ENCODE peak calls at places on chromosomes 3 and 15, in ten cellular contexts. One of them, this sample, is unnamed.

GRCh38 chr15:80776420-80777045 is 2.6 kb upstream of the CEMIP start:
- DNase-seq in body of pancreas: peak
- DNase-seq in lower lobe of right lung: peak
- DNase-seq in AG04450: peak
- DNase-seq in endodermal cell: peak
- DNase-seq in right lobe of liver: peak
- DNase-seq in PC-3: peak
- DNase-seq in IMR-90: peak
- DNase-seq in neural progenitor cell: peak
- DNase-seq in A549: peak
- DNase-seq in this sample: peak

GRCh38 chr3:38827791-38828190 is 11.8 kb upstream of the SCN10A start:
- DNase-seq in body of pancreas: no peak
- DNase-seq in lower lobe of right lung: no peak
- DNase-seq in AG04450: no peak
- DNase-seq in endodermal cell: no peak
- DNase-seq in right lobe of liver: no peak
- DNase-seq in PC-3: no peak
- DNase-seq in IMR-90: no peak
- DNase-seq in neural progenitor cell: no peak
- DNase-seq in A549: no peak
- DNase-seq in this sample: no peak

GRCh38 chr3:23816721-23817120 is 11.0 kb downstream of the UBE2E1 start:
- DNase-seq in body of pancreas: no peak
- DNase-seq in lower lobe of right lung: no peak
- DNase-seq in AG04450: no peak
- DNase-seq in endodermal cell: no peak
- DNase-seq in right lobe of liver: no peak
- DNase-seq in PC-3: no peak
- DNase-seq in IMR-90: no peak
- DNase-seq in neural progenitor cell: no peak
- DNase-seq in A549: no peak
- DNase-seq in this sample: no peak

GRCh38 chr15:90638241-90638691 is 78.9 kb upstream of the BLM start:
- DNase-seq in body of pancreas: no peak
- DNase-seq in lower lobe of right lung: peak
- DNase-seq in AG04450: no peak
- DNase-seq in endodermal cell: no peak
- DNase-seq in right lobe of liver: no peak
- DNase-seq in PC-3: no peak
- DNase-seq in IMR-90: no peak
- DNase-seq in neural progenitor cell: peak
- DNase-seq in A549: no peak
- DNase-seq in this sample: no peak

GRCh38 chr3:122077293-122078234 is 22.4 kb downstream of the CD86 start:
- DNase-seq in body of pancreas: no peak
- DNase-seq in lower lobe of right lung: no peak
- DNase-seq in AG04450: no peak
- DNase-seq in endodermal cell: no peak
- DNase-seq in right lobe of liver: no peak
- DNase-seq in PC-3: no peak
- DNase-seq in IMR-90: no peak
- DNase-seq in neural progenitor cell: no peak
- DNase-seq in A549: no peak
- DNase-seq in this sample: no peak

GRCh38 chr3:194138098-194138474 is 2.1 kb downstream of the HES1 start:
- DNase-seq in body of pancreas: no peak
- DNase-seq in lower lobe of right lung: no peak
- DNase-seq in AG04450: no peak
- DNase-seq in endodermal cell: peak
- DNase-seq in right lobe of liver: no peak
- DNase-seq in PC-3: no peak
- DNase-seq in IMR-90: no peak
- DNase-seq in neural progenitor cell: no peak
- DNase-seq in A549: no peak
- DNase-seq in this sample: no peak

GRCh38 chr3:141746962-141747361 is 8.9 kb downstream of the RNF7 start:
- DNase-seq in body of pancreas: no peak
- DNase-seq in lower lobe of right lung: no peak
- DNase-seq in AG04450: no peak
- DNase-seq in endodermal cell: no peak
- DNase-seq in right lobe of liver: no peak
- DNase-seq in PC-3: no peak
- DNase-seq in IMR-90: no peak
- DNase-seq in neural progenitor cell: no peak
- DNase-seq in A549: no peak
- DNase-seq in this sample: no peak

GRCh38 chr3:195015021-195015420 is 255.9 kb downstream of the XXYLT1 start:
- DNase-seq in body of pancreas: no peak
- DNase-seq in lower lobe of right lung: no peak
- DNase-seq in AG04450: no peak
- DNase-seq in endodermal cell: no peak
- DNase-seq in right lobe of liver: no peak
- DNase-seq in PC-3: no peak
- DNase-seq in IMR-90: no peak
- DNase-seq in neural progenitor cell: no peak
- DNase-seq in A549: no peak
- DNase-seq in this sample: no peak

GRCh38 chr15:73873889-73874511 is 636 bp downstream of the TBC1D21 start:
- DNase-seq in body of pancreas: peak
- DNase-seq in lower lobe of right lung: no peak
- DNase-seq in AG04450: peak
- DNase-seq in endodermal cell: peak
- DNase-seq in right lobe of liver: no peak
- DNase-seq in PC-3: peak
- DNase-seq in IMR-90: peak
- DNase-seq in neural progenitor cell: peak
- DNase-seq in A549: peak
- DNase-seq in this sample: peak

GRCh38 chr3:53834429-53835095 is 11.7 kb downstream of the CHDH start:
- DNase-seq in body of pancreas: no peak
- DNase-seq in lower lobe of right lung: no peak
- DNase-seq in AG04450: no peak
- DNase-seq in endodermal cell: no peak
- DNase-seq in right lobe of liver: no peak
- DNase-seq in PC-3: no peak
- DNase-seq in IMR-90: no peak
- DNase-seq in neural progenitor cell: no peak
- DNase-seq in A549: no peak
- DNase-seq in this sample: no peak

GRCh38 chr15:63970723-63971426 is 75.4 kb downstream of the DAPK2 start:
- DNase-seq in body of pancreas: no peak
- DNase-seq in lower lobe of right lung: no peak
- DNase-seq in AG04450: no peak
- DNase-seq in endodermal cell: peak
- DNase-seq in right lobe of liver: no peak
- DNase-seq in PC-3: no peak
- DNase-seq in IMR-90: no peak
- DNase-seq in neural progenitor cell: no peak
- DNase-seq in A549: no peak
- DNase-seq in this sample: no peak

GRCh38 chr15:99485153-99485947 is 80.4 kb upstream of the MEF2A start:
- DNase-seq in body of pancreas: no peak
- DNase-seq in lower lobe of right lung: no peak
- DNase-seq in AG04450: no peak
- DNase-seq in endodermal cell: peak
- DNase-seq in right lobe of liver: no peak
- DNase-seq in PC-3: no peak
- DNase-seq in IMR-90: no peak
- DNase-seq in neural progenitor cell: no peak
- DNase-seq in A549: no peak
- DNase-seq in this sample: no peak

GRCh38 chr15:68228971-68229385 is 550 bp downstream of the CLN6 start:
- DNase-seq in body of pancreas: no peak
- DNase-seq in lower lobe of right lung: peak
- DNase-seq in AG04450: no peak
- DNase-seq in endodermal cell: peak
- DNase-seq in right lobe of liver: no peak
- DNase-seq in PC-3: no peak
- DNase-seq in IMR-90: peak
- DNase-seq in neural progenitor cell: no peak
- DNase-seq in A549: no peak
- DNase-seq in this sample: no peak

GRCh38 chr3:128313181-128313725 is 153.4 kb downstream of the DNAJB8 start:
- DNase-seq in body of pancreas: no peak
- DNase-seq in lower lobe of right lung: no peak
- DNase-seq in AG04450: no peak
- DNase-seq in endodermal cell: peak
- DNase-seq in right lobe of liver: no peak
- DNase-seq in PC-3: no peak
- DNase-seq in IMR-90: no peak
- DNase-seq in neural progenitor cell: no peak
- DNase-seq in A549: no peak
- DNase-seq in this sample: peak

DNA sequence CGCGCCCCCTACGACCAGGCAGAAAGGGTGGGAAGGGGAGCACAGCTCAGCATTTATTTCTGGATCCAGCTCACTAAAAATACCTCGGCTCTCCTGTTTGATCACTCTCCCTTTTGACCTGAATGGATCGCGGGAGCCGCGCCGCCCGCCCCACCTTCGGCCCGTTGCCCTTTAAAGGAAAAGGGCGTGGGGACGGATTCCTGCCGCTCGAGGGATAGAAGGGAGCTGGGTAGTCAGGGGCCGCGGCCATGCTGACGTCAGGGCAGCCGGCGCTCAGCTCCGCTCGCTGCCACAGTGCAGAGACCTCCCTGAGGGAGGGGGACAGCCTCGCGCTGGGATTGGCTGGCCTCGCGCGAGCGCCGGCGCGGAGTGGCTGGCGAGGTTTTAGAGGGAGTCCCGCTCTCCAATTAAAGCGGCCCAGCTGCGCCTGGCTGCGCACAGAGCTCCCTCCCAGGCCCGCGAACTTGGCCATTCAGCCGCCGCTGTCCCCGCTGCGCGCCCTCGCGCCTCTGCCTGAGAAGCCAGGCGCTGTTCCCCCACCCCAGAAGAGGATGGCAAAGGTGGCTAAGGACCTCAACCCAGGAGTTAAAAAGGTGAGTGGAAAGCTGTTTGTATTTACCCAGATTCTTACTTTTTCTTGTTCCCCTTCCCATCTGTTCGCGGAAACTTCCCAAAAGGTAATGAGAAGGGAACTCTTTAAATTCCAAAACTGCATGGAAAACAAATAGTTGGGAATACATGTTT is at the start of gene LMCD1:
- DNase-seq in body of pancreas: peak
- DNase-seq in lower lobe of right lung: peak
- DNase-seq in AG04450: peak
- DNase-seq in endodermal cell: peak
- DNase-seq in right lobe of liver: peak
- DNase-seq in PC-3: peak
- DNase-seq in IMR-90: peak
- DNase-seq in neural progenitor cell: peak
- DNase-seq in A549: peak
- DNase-seq in this sample: peak
- H3K4me3 ChIP-seq in body of pancreas: no peak
- H3K4me3 ChIP-seq in lower lobe of right lung: peak
- H3K4me3 ChIP-seq in AG04450: peak
- H3K4me3 ChIP-seq in endodermal cell: peak
- H3K4me3 ChIP-seq in right lobe of liver: peak
- H3K4me3 ChIP-seq in PC-3: peak
- H3K4me3 ChIP-seq in IMR-90: peak
- H3K4me3 ChIP-seq in neural progenitor cell: peak
- H3K4me3 ChIP-seq in A549: peak
- H3K4me3 ChIP-seq in this sample: peak

GRCh38 chr15:51131596-51132290 is 37.0 kb upstream of the TNFAIP8L3 start:
- DNase-seq in body of pancreas: no peak
- DNase-seq in lower lobe of right lung: no peak
- DNase-seq in AG04450: no peak
- DNase-seq in endodermal cell: no peak
- DNase-seq in right lobe of liver: no peak
- DNase-seq in PC-3: no peak
- DNase-seq in IMR-90: no peak
- DNase-seq in neural progenitor cell: no peak
- DNase-seq in A549: no peak
- DNase-seq in this sample: no peak
- H3K27ac ChIP-seq in body of pancreas: no peak
- H3K27ac ChIP-seq in lower lobe of right lung: no peak
- H3K27ac ChIP-seq in AG04450: peak
- H3K27ac ChIP-seq in endodermal cell: no peak
- H3K27ac ChIP-seq in right lobe of liver: no peak
- H3K27ac ChIP-seq in PC-3: no peak
- H3K27ac ChIP-seq in IMR-90: no peak
- H3K27ac ChIP-seq in neural progenitor cell: no peak
- H3K27ac ChIP-seq in A549: peak
- H3K27ac ChIP-seq in this sample: peak

DNA sequence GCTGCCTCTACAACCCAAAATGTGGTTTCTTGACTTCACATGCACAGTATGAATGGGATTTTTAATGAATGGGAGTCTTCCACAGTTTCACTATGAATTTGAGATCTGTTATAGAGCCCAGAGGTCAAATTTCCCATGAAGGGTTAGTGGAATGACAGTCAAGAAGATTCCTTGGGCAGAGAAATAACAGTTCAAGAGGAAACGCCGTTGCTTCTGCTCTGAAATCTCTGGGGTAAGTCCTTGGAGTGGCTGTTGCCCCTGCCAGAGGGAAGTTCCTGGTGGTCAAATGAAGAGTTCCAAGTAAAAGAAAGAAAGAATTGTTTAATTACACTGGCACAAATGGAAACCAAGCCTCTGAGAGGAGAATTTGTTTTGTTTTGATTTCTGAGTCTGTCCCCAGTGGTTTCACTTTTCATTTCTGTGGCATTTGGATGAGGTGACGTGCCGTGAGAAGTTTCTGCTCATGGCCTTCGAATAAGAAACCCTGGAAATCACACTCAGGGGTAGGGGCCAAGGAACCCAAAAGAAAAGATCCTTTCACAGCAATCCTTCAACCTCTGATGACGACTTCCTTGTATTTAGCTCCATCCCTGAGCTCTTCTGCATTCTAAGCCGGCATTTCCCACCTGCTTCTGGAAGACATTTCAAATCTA is 77.5 kb upstream of the IL12A start:
- DNase-seq in body of pancreas: no peak
- DNase-seq in lower lobe of right lung: no peak
- DNase-seq in AG04450: no peak
- DNase-seq in endodermal cell: no peak
- DNase-seq in right lobe of liver: no peak
- DNase-seq in PC-3: no peak
- DNase-seq in IMR-90: no peak
- DNase-seq in neural progenitor cell: no peak
- DNase-seq in A549: no peak
- DNase-seq in this sample: no peak
- TF ChIP-seq CTCF in body of pancreas: no peak
- TF ChIP-seq CTCF in lower lobe of right lung: no peak
- TF ChIP-seq CTCF in AG04450: no peak
- TF ChIP-seq CTCF in endodermal cell: no peak
- TF ChIP-seq CTCF in right lobe of liver: no peak
- TF ChIP-seq CTCF in PC-3: no peak
- TF ChIP-seq CTCF in IMR-90: no peak
- TF ChIP-seq CTCF in neural progenitor cell: no peak
- TF ChIP-seq CTCF in A549: no peak
- TF ChIP-seq CTCF in this sample: no peak

GRCh38 chr15:66504563-66505429 is at the start of the genes RPL4 and ZWILCH:
- DNase-seq in body of pancreas: peak
- DNase-seq in lower lobe of right lung: peak
- DNase-seq in AG04450: peak
- DNase-seq in endodermal cell: peak
- DNase-seq in right lobe of liver: peak
- DNase-seq in PC-3: peak
- DNase-seq in IMR-90: peak
- DNase-seq in neural progenitor cell: peak
- DNase-seq in A549: peak
- DNase-seq in this sample: peak
- H3K4me3 ChIP-seq in body of pancreas: peak
- H3K4me3 ChIP-seq in lower lobe of right lung: peak
- H3K4me3 ChIP-seq in AG04450: peak
- H3K4me3 ChIP-seq in endodermal cell: peak
- H3K4me3 ChIP-seq in right lobe of liver: peak
- H3K4me3 ChIP-seq in PC-3: peak
- H3K4me3 ChIP-seq in IMR-90: peak
- H3K4me3 ChIP-seq in neural progenitor cell: peak
- H3K4me3 ChIP-seq in A549: peak
- H3K4me3 ChIP-seq in this sample: peak